ENCODE peak calls at places on chromosomes 16 and 17, in four cellular contexts. I is germinal center; D is stimulated activated CD4-positive, alpha-beta T cell treated with anti-CD3 and anti-CD28 coated beads, Interleukin-2, amount 100 ng/mL, for 24 hours; N is breast epithelium. R is an unnamed sample.

GRCh38 chr17:17628388-17629008 is 37.0 kb upstream of the PEMT start:
- DNase-seq in I (peak), D (peak), N (peak), R (no peak)

GRCh38 chr17:66431910-66432309 is 129.5 kb downstream of the PRKCA start:
- DNase-seq in I (no peak), D (no peak), N (no peak), R (no peak)

GRCh38 chr17:7477392-7478275 is 1.8 kb downstream of the ZBTB4 start:
- DNase-seq in I (no peak), D (no peak), N (peak), R (no peak)

GRCh38 chr17:17710728-17711541 is 29.7 kb downstream of the RAI1 start:
- DNase-seq in I (no peak), D (no peak), N (peak), R (no peak)

GRCh38 chr17:73879987-73880386 is 235.7 kb upstream of the SDK2 start:
- DNase-seq in I (no peak), D (no peak), N (no peak), R (no peak)

GRCh38 chr16:27852681-27853080 is 210.8 kb downstream of the GSG1L start:
- DNase-seq in I (no peak), D (no peak), N (no peak), R (peak)

GRCh38 chr17:57234252-57235092 is 21.9 kb upstream of the MSI2 start:
- DNase-seq in I (no peak), D (no peak), N (no peak), R (no peak)

GRCh38 chr17:80529104-80529903 is 15.3 kb upstream of the RPTOR start:
- DNase-seq in I (no peak), D (no peak), N (no peak), R (no peak)

GRCh38 chr17:72943826-72944689 is 148.4 kb downstream of the SLC39A11 start:
- DNase-seq in I (no peak), D (no peak), N (no peak), R (no peak)

GRCh38 chr17:55577011-55577586 is 65.8 kb upstream of the SMIM36 start:
- DNase-seq in I (peak), D (peak), N (peak), R (peak)

GRCh38 chr17:80584171-80584905 is 39.7 kb downstream of the RPTOR start:
- DNase-seq in I (no peak), D (no peak), N (no peak), R (no peak)

GRCh38 chr16:31351246-31351936 is 3.6 kb upstream of the ITGAX start:
- DNase-seq in I (peak), D (no peak), N (no peak), R (no peak)

GRCh38 chr16:46911038-46911437 is 26.9 kb downstream of the GPT2 start:
- DNase-seq in I (peak), D (no peak), N (no peak), R (no peak)

GRCh38 chr17:77266891-77267341 is 126.1 kb downstream of the SEC14L1 start:
- DNase-seq in I (no peak), D (no peak), N (no peak), R (no peak)

GRCh38 chr17:6286239-6286638 is 148.7 kb downstream of the AIPL1 start:
- DNase-seq in I (no peak), D (no peak), N (no peak), R (no peak)

GRCh38 chr16:81779540-81780320 is 639 bp downstream of the PLCG2 start:
- DNase-seq in I (no peak), D (no peak), N (no peak), R (no peak)

GRCh38 chr17:43125967-43126910 is 1.1 kb upstream of the BRCA1 start:
- DNase-seq in I (no peak), D (no peak), N (no peak), R (no peak)

GRCh38 chr17:39593371-39593770 is 14.3 kb downstream of the NEUROD2 start:
- DNase-seq in I (no peak), D (no peak), N (no peak), R (no peak)

GRCh38 chr16:83626204-83626603 is 181.6 kb upstream of the HSBP1 start:
- DNase-seq in I (no peak), D (no peak), N (no peak), R (no peak)

GRCh38 chr17:66541461-66542182 is 239.2 kb downstream of the PRKCA start:
- DNase-seq in I (peak), D (no peak), N (no peak), R (no peak)

GRCh38 chr17:69870751-69871199 is 204.2 kb upstream of the KCNJ16 start:
- DNase-seq in I (no peak), D (no peak), N (peak), R (no peak)

GRCh38 chr17:27559996-27560481 is 70.9 kb upstream of the LGALS9 start:
- DNase-seq in I (no peak), D (no peak), N (no peak), R (no peak)

GRCh38 chr17:20935740-20936139 is 107.1 kb downstream of the USP22 start:
- DNase-seq in I (no peak), D (no peak), N (no peak), R (no peak)

GRCh38 chr17:21286066-21286770 is 1.7 kb downstream of the MAP2K3 start:
- DNase-seq in I (no peak), D (no peak), N (peak), R (peak)